ENCODE peak calls at places on chromosome 19, in ten cellular contexts. One of them, this sample, is unnamed.

GRCh38 chr19:4119763-4120162 is 4.2 kb downstream of the MAP2K2 start:
- DNase-seq in stimulated activated CD8-positive, alpha-beta memory T cell treated with anti-CD3 and anti-CD28 coated beads, Interleukin-4, amount 100 ng/mL, for 1 hour: no peak
- DNase-seq in T-helper 2 cell: no peak
- DNase-seq in T-cell: no peak
- DNase-seq in Panc1: no peak
- DNase-seq in mammary epithelial cell: no peak
- DNase-seq in KBM-7: no peak
- DNase-seq in left ventricle myocardium inferior: no peak
- DNase-seq in transverse colon: no peak
- DNase-seq in GM12864: no peak
- DNase-seq in this sample: no peak

GRCh38 chr19:46639356-46640061 is 3.5 kb upstream of the GNG8 start:
- DNase-seq in stimulated activated CD8-positive, alpha-beta memory T cell treated with anti-CD3 and anti-CD28 coated beads, Interleukin-4, amount 100 ng/mL, for 1 hour: no peak
- DNase-seq in T-helper 2 cell: no peak
- DNase-seq in T-cell: no peak
- DNase-seq in Panc1: no peak
- DNase-seq in mammary epithelial cell: no peak
- DNase-seq in KBM-7: peak
- DNase-seq in left ventricle myocardium inferior: peak
- DNase-seq in transverse colon: peak
- DNase-seq in GM12864: no peak
- DNase-seq in this sample: no peak

GRCh38 chr19:52735734-52736133 is 890 bp upstream of the ZNF611 start:
- DNase-seq in stimulated activated CD8-positive, alpha-beta memory T cell treated with anti-CD3 and anti-CD28 coated beads, Interleukin-4, amount 100 ng/mL, for 1 hour: no peak
- DNase-seq in T-helper 2 cell: no peak
- DNase-seq in T-cell: no peak
- DNase-seq in Panc1: no peak
- DNase-seq in mammary epithelial cell: peak
- DNase-seq in KBM-7: no peak
- DNase-seq in left ventricle myocardium inferior: peak
- DNase-seq in transverse colon: peak
- DNase-seq in GM12864: no peak
- DNase-seq in this sample: no peak

GRCh38 chr19:35165200-35166058 is 10.9 kb downstream of the FXYD5 start:
- DNase-seq in stimulated activated CD8-positive, alpha-beta memory T cell treated with anti-CD3 and anti-CD28 coated beads, Interleukin-4, amount 100 ng/mL, for 1 hour: no peak
- DNase-seq in T-helper 2 cell: no peak
- DNase-seq in T-cell: no peak
- DNase-seq in Panc1: no peak
- DNase-seq in mammary epithelial cell: no peak
- DNase-seq in KBM-7: no peak
- DNase-seq in left ventricle myocardium inferior: no peak
- DNase-seq in transverse colon: no peak
- DNase-seq in GM12864: no peak
- DNase-seq in this sample: no peak

GRCh38 chr19:7348587-7349230 is at the start of gene ARHGEF18:
- DNase-seq in stimulated activated CD8-positive, alpha-beta memory T cell treated with anti-CD3 and anti-CD28 coated beads, Interleukin-4, amount 100 ng/mL, for 1 hour: no peak
- DNase-seq in T-helper 2 cell: no peak
- DNase-seq in T-cell: peak
- DNase-seq in Panc1: no peak
- DNase-seq in mammary epithelial cell: no peak
- DNase-seq in KBM-7: peak
- DNase-seq in left ventricle myocardium inferior: peak
- DNase-seq in transverse colon: peak
- DNase-seq in GM12864: peak
- DNase-seq in this sample: no peak

GRCh38 chr19:31658993-31659896 is 310.0 kb upstream of the TSHZ3 start:
- DNase-seq in stimulated activated CD8-positive, alpha-beta memory T cell treated with anti-CD3 and anti-CD28 coated beads, Interleukin-4, amount 100 ng/mL, for 1 hour: no peak
- DNase-seq in T-helper 2 cell: no peak
- DNase-seq in T-cell: no peak
- DNase-seq in Panc1: no peak
- DNase-seq in mammary epithelial cell: no peak
- DNase-seq in KBM-7: no peak
- DNase-seq in left ventricle myocardium inferior: no peak
- DNase-seq in transverse colon: no peak
- DNase-seq in GM12864: no peak
- DNase-seq in this sample: no peak

GRCh38 chr19:1425102-1425842 is 12.9 kb upstream of the RPS15 start:
- DNase-seq in stimulated activated CD8-positive, alpha-beta memory T cell treated with anti-CD3 and anti-CD28 coated beads, Interleukin-4, amount 100 ng/mL, for 1 hour: no peak
- DNase-seq in T-helper 2 cell: no peak
- DNase-seq in T-cell: no peak
- DNase-seq in Panc1: no peak
- DNase-seq in mammary epithelial cell: no peak
- DNase-seq in KBM-7: no peak
- DNase-seq in left ventricle myocardium inferior: no peak
- DNase-seq in transverse colon: no peak
- DNase-seq in GM12864: no peak
- DNase-seq in this sample: no peak

GRCh38 chr19:10643968-10644290 is 10.2 kb upstream of the ILF3 start:
- DNase-seq in stimulated activated CD8-positive, alpha-beta memory T cell treated with anti-CD3 and anti-CD28 coated beads, Interleukin-4, amount 100 ng/mL, for 1 hour: no peak
- DNase-seq in T-helper 2 cell: no peak
- DNase-seq in T-cell: no peak
- DNase-seq in Panc1: no peak
- DNase-seq in mammary epithelial cell: no peak
- DNase-seq in KBM-7: no peak
- DNase-seq in left ventricle myocardium inferior: no peak
- DNase-seq in transverse colon: no peak
- DNase-seq in GM12864: no peak
- DNase-seq in this sample: no peak

This sample was measured in smooth muscle cell of the brain vasculature.